ENCODE peak calls at places on chromosome 3, in six cellular contexts. M is mesendoderm, K is GM12864, I is fibroblast of pulmonary artery, S is sigmoid colon, J is upper lobe of right lung. F is an unnamed sample.

GRCh38 chr3:146342971-146343370 is 92.1 kb upstream of the PLSCR4 start:
- DNase-seq in M (no peak), I (peak; percentile 34), J (no peak), K (no peak), S (no peak), F (peak; percentile 63)

GRCh38 chr3:15708882-15709677 is 88.7 kb downstream of the ANKRD28 start:
- DNase-seq in M (no peak), K (no peak), J (no peak), I (peak; percentile 82), S (no peak), F (peak; percentile 71)

GRCh38 chr3:10962481-10963036 is 30.0 kb upstream of the SLC6A1 start:
- DNase-seq in J (no peak), I (no peak), S (no peak), M (no peak), K (no peak), F (no peak)

GRCh38 chr3:129612350-129613204 is 6.1 kb upstream of the PLXND1 start:
- DNase-seq in K (no peak), J (no peak), S (no peak), M (peak; percentile 78), I (no peak), F (no peak)

GRCh38 chr3:105829879-105830622 is 38.8 kb downstream of the CBLB start:
- DNase-seq in M (no peak), K (no peak), S (no peak), J (no peak), I (peak; percentile 72), F (peak; percentile 80)

GRCh38 chr3:191066669-191067068 is 132.4 kb upstream of the OSTN start:
- DNase-seq in K (no peak), J (no peak), M (no peak), I (peak; percentile 44), S (no peak), F (peak; percentile 39)

GRCh38 chr3:52456169-52456799 is 880 bp downstream of the NISCH start:
- DNase-seq in S (peak; percentile 78), K (no peak), J (peak; percentile 66), I (peak; percentile 61), M (peak; percentile 51), F (peak; percentile 16)

GRCh38 chr3:145333931-145334330 is 827.1 kb downstream of the PLOD2 start:
- DNase-seq in S (no peak), M (no peak), I (no peak), K (no peak), J (no peak), F (no peak)

GRCh38 chr3:169363318-169363717 is 300.2 kb downstream of the MECOM start:
- DNase-seq in S (no peak), M (no peak), I (no peak), J (no peak), K (no peak), F (no peak)

GRCh38 chr3:125512135-125512920 is 7.7 kb downstream of the SNX4 start:
- DNase-seq in K (peak; percentile 44), I (peak; percentile 65), S (no peak), M (no peak), J (no peak), F (peak; percentile 65)

GRCh38 chr3:182284793-182285192 is 508.5 kb upstream of the ATP11B start:
- DNase-seq in K (no peak), S (no peak), J (no peak), M (peak; percentile 6), I (no peak), F (no peak)

GRCh38 chr3:126414961-126415660 is 20.4 kb downstream of the CFAP100 start:
- DNase-seq in I (no peak), K (no peak), S (peak; percentile 47), M (no peak), J (no peak), F (no peak)

GRCh38 chr3:116148881-116149530 is 296.3 kb downstream of the LSAMP start:
- DNase-seq in K (no peak), M (peak; percentile 13), S (no peak), I (peak; percentile 27), J (no peak), F (no peak)

GRCh38 chr3:170372190-170372879 is 14.8 kb downstream of the SKIL start:
- DNase-seq in K (no peak), S (no peak), I (no peak), J (no peak), M (no peak), F (no peak)

GRCh38 chr3:2765002-2765579 is 345.1 kb downstream of the IL5RA start:
- DNase-seq in I (no peak), J (no peak), K (peak; percentile 8), S (no peak), M (peak; percentile 76), F (no peak)

GRCh38 chr3:123350971-123351370 is 97.9 kb downstream of the ADCY5 start:
- DNase-seq in K (no peak), M (no peak), I (no peak), S (peak; percentile 50), J (peak; percentile 41), F (no peak)

GRCh38 chr3:167480748-167481147 is 6.9 kb upstream of the SERPINI2 start:
- DNase-seq in S (no peak), K (no peak), J (no peak), I (no peak), M (peak; percentile 11), F (no peak)

GRCh38 chr3:48852151-48852550 is 4.5 kb upstream of the PRKAR2A start:
- DNase-seq in I (no peak), K (no peak), J (peak; percentile 9), S (no peak), M (no peak), F (no peak)

GRCh38 chr3:167031364-167032049 is 348.6 kb downstream of the ZBBX start:
- DNase-seq in I (no peak), S (no peak), M (peak; percentile 44), K (no peak), J (no peak), F (no peak)

DNA sequence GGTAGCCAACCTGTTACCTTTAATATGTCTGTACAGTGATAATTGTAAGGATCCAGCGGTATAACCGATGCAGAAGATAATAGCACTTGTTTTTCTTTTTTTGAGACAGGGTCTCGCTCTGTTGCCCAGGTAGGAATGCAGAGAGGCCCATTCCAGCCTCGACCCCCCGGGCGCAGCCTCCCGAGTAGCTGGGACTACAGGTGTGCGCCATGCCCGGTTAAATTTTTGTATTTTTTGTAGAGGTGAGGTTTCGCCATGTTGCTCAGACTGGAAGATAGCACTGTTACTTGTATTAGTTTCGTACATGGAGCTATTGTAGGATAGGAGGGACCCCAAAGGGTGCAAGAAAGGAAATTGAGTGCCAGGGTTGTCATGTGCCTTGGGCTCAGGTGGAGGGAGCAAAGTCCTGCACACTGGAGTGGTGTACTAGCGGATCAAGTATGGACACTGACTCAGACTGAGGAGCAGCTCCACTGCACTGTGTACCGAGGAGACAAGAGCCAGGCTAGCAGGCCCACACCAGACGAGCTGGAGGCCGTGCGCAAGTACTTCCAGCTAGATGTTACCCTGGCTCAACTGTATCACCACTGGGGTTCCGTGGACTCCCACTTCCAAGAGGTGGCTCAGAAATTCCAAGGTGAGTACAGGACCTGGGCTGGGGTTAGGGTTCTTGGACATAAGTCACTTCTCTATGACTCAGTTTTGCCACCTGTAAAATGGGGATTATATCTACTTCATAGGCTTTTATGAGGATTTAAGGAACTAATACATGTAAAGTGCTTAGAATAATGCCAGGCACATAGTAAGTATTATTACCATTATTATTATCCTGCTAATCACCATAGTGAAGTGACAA is 1.0 kb downstream of the OGG1 start:
- DNase-seq in M (no peak), I (no peak), J (no peak), S (no peak), K (no peak), F (peak; percentile 52)
- H3K4me3 ChIP-seq in M (peak overlapping the region; percentile 81), I (peak overlapping the region; percentile 68), J (peak overlapping the region; percentile 91), S (peak overlapping the region; percentile 57), K (peak overlapping the region; percentile 66), F (peak overlapping the region; percentile 84)

DNA sequence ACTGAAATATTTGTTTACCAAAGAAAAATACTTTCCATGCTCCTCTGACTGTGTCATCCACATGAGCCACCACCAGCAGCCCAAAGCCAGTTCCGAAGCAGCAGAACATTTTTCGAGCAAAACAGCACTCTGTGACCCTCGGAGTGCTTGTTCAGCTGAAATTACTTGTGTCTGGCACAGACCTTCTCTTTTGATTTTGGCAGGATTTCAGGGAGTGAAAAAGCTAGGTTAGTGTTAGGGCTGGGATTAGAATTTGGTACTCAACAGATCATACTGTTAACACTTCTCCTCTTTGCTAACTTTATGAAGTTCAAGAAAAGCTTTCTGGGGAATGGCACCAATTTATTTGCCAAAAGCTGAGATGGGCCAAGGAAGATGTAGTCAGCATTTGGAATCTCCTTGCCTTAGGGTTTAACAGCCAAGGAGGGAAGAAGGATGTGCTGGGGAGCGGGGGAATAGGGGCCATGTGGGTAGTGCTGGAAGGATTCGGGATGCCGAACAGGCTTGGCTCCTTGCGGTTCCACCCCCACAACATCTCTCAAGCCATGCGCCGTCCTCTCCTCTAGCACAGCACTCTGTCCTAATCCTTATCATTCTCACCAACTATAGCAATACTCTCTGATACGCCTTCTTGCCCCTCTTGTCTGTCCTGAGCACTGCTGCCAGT is 55.1 kb upstream of the TRA2B start:
- DNase-seq in K (no peak), I (no peak), M (no peak), S (no peak), J (no peak), F (peak; percentile 86)
- H3K4me3 ChIP-seq in K (no peak overlapping the region), I (no peak overlapping the region), M (no peak overlapping the region), S (no peak overlapping the region), J (no peak overlapping the region), F (no peak overlapping the region)

DNA sequence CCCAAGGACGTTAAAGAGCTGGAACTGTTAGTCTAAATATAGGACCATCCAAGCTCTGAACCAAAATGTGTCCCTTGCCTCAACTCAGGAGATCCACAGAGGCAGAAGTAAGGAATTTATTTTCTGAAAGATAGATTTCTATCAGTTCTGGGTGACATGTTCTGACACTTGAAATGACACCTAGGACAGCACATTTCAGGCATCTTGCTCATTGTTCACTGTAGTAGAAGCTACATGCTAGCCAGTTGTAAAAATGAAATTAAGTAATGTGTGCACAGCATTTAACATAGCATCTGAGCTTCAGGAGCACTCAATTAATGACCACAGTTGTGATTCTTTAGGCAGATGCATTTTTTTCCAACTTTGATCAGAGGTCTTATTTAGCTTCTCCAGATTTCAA is 567 bp downstream of the CCR2 start:
- DNase-seq in J (no peak), K (no peak), I (no peak), S (no peak), M (no peak), F (no peak)
- H3K4me3 ChIP-seq in J (peak overlapping the region; percentile 27), K (no peak overlapping the region), I (no peak overlapping the region), S (no peak overlapping the region), M (no peak overlapping the region), F (no peak overlapping the region)

GRCh38 chr3:66220066-66220465 is 735 bp upstream of the SLC25A26 start:
- DNase-seq in M (no peak), J (no peak), I (no peak), K (no peak), S (no peak), F (no peak)
- H3K4me3 ChIP-seq in M (no peak overlapping the region), J (peak overlapping the region; percentile 70), I (peak overlapping the region; percentile 74), K (peak overlapping the region; percentile 56), S (peak overlapping the region; percentile 68), F (peak overlapping the region; percentile 87)

GRCh38 chr3:187290561-187290960 is 976 bp downstream of the MASP1 start:
- DNase-seq in M (no peak), I (no peak), K (no peak), J (no peak), S (no peak), F (no peak)
- H3K4me3 ChIP-seq in M (no peak overlapping the region), I (no peak overlapping the region), K (no peak overlapping the region), J (peak overlapping the region; percentile 9), S (peak overlapping the region; percentile 41), F (no peak overlapping the region)